ENCODE peak calls at places on chromosomes 7 and 10, in nine cellular contexts. One of them, this sample, is unnamed.
A peak's percentile ranks its signal among the peaks of the same experiment; 100 is the strongest.

GRCh38 chr7:49112647-49113046 is 188.3 kb downstream of the CDC14C start:
- DNase-seq in AG04450: no peak
- DNase-seq in Peyer's patch: no peak
- DNase-seq in GM12865: no peak
- DNase-seq in cardiac muscle cell: no peak
- DNase-seq in kidney epithelial cell: no peak
- DNase-seq in psoas muscle: no peak
- DNase-seq in AG09309: no peak
- DNase-seq in adrenal gland: no peak
- DNase-seq in this sample: no peak

GRCh38 chr10:89427629-89428028 is 13.3 kb downstream of the IFIT5 start:
- DNase-seq in GM12865: no peak
- DNase-seq in Peyer's patch: no peak
- DNase-seq in adrenal gland: no peak
- DNase-seq in cardiac muscle cell: peak; percentile 38
- DNase-seq in kidney epithelial cell: peak; percentile 48
- DNase-seq in psoas muscle: no peak
- DNase-seq in AG09309: no peak
- DNase-seq in AG04450: peak; percentile 48
- DNase-seq in this sample: no peak

GRCh38 chr7:157394246-157395191 is 57.7 kb downstream of the DNAJB6 start:
- DNase-seq in psoas muscle: no peak
- DNase-seq in Peyer's patch: peak; percentile 34
- DNase-seq in kidney epithelial cell: no peak
- DNase-seq in AG09309: no peak
- DNase-seq in cardiac muscle cell: no peak
- DNase-seq in GM12865: no peak
- DNase-seq in AG04450: peak; percentile 7
- DNase-seq in adrenal gland: no peak
- DNase-seq in this sample: peak; percentile 0

GRCh38 chr7:1468203-1468602 is 8.9 kb upstream of the MICALL2 start:
- DNase-seq in AG04450: no peak
- DNase-seq in GM12865: no peak
- DNase-seq in cardiac muscle cell: no peak
- DNase-seq in psoas muscle: no peak
- DNase-seq in kidney epithelial cell: no peak
- DNase-seq in adrenal gland: no peak
- DNase-seq in Peyer's patch: no peak
- DNase-seq in AG09309: no peak
- DNase-seq in this sample: no peak

GRCh38 chr10:86786368-86786767 is 29.9 kb downstream of the BMPR1A start:
- DNase-seq in cardiac muscle cell: no peak
- DNase-seq in AG04450: no peak
- DNase-seq in AG09309: no peak
- DNase-seq in kidney epithelial cell: no peak
- DNase-seq in psoas muscle: no peak
- DNase-seq in Peyer's patch: no peak
- DNase-seq in GM12865: no peak
- DNase-seq in adrenal gland: no peak
- DNase-seq in this sample: no peak

GRCh38 chr7:29123611-29124190 is 22.6 kb downstream of the CPVL start:
- DNase-seq in adrenal gland: no peak
- DNase-seq in cardiac muscle cell: no peak
- DNase-seq in psoas muscle: no peak
- DNase-seq in AG04450: no peak
- DNase-seq in AG09309: no peak
- DNase-seq in kidney epithelial cell: no peak
- DNase-seq in GM12865: no peak
- DNase-seq in Peyer's patch: no peak
- DNase-seq in this sample: no peak

GRCh38 chr10:51010977-51011376 is 63.3 kb upstream of the PRKG1 start:
- DNase-seq in Peyer's patch: no peak
- DNase-seq in adrenal gland: no peak
- DNase-seq in GM12865: peak; percentile 41
- DNase-seq in cardiac muscle cell: peak; percentile 74
- DNase-seq in AG09309: no peak
- DNase-seq in psoas muscle: no peak
- DNase-seq in kidney epithelial cell: no peak
- DNase-seq in AG04450: no peak
- DNase-seq in this sample: peak; percentile 5

GRCh38 chr10:69319911-69320316 is 41.6 kb downstream of the HK1 start:
- DNase-seq in AG09309: no peak
- DNase-seq in adrenal gland: no peak
- DNase-seq in GM12865: peak; percentile 27
- DNase-seq in cardiac muscle cell: no peak
- DNase-seq in psoas muscle: no peak
- DNase-seq in kidney epithelial cell: no peak
- DNase-seq in AG04450: no peak
- DNase-seq in Peyer's patch: no peak
- DNase-seq in this sample: peak; percentile 20

GRCh38 chr10:104299031-104299904 is 30.3 kb downstream of the GSTO2 start:
- DNase-seq in cardiac muscle cell: peak; percentile 93
- DNase-seq in AG09309: peak; percentile 13
- DNase-seq in psoas muscle: no peak
- DNase-seq in GM12865: no peak
- DNase-seq in Peyer's patch: no peak
- DNase-seq in kidney epithelial cell: no peak
- DNase-seq in adrenal gland: peak; percentile 67
- DNase-seq in AG04450: no peak
- DNase-seq in this sample: no peak

GRCh38 chr7:151251328-151251925 is 2.9 kb upstream of the SMARCD3 start:
- DNase-seq in kidney epithelial cell: no peak
- DNase-seq in GM12865: no peak
- DNase-seq in cardiac muscle cell: peak; percentile 80
- DNase-seq in adrenal gland: no peak
- DNase-seq in AG04450: no peak
- DNase-seq in psoas muscle: peak; percentile 84
- DNase-seq in AG09309: no peak
- DNase-seq in Peyer's patch: no peak
- DNase-seq in this sample: peak; percentile 67

GRCh38 chr7:111238891-111239290 is 148.0 kb downstream of the LRRN3 start:
- DNase-seq in AG09309: no peak
- DNase-seq in Peyer's patch: no peak
- DNase-seq in psoas muscle: no peak
- DNase-seq in adrenal gland: no peak
- DNase-seq in GM12865: no peak
- DNase-seq in AG04450: no peak
- DNase-seq in kidney epithelial cell: no peak
- DNase-seq in cardiac muscle cell: peak; percentile 43
- DNase-seq in this sample: no peak

GRCh38 chr7:55020481-55020871 is 1.7 kb downstream of the EGFR start:
- DNase-seq in GM12865: no peak
- DNase-seq in adrenal gland: peak; percentile 82
- DNase-seq in AG09309: no peak
- DNase-seq in AG04450: no peak
- DNase-seq in kidney epithelial cell: no peak
- DNase-seq in Peyer's patch: peak; percentile 56
- DNase-seq in cardiac muscle cell: peak; percentile 64
- DNase-seq in psoas muscle: peak; percentile 80
- DNase-seq in this sample: no peak

GRCh38 chr7:132846086-132846485 is 235.8 kb downstream of the CHCHD3 start:
- DNase-seq in adrenal gland: no peak
- DNase-seq in psoas muscle: no peak
- DNase-seq in kidney epithelial cell: no peak
- DNase-seq in AG04450: no peak
- DNase-seq in GM12865: no peak
- DNase-seq in Peyer's patch: no peak
- DNase-seq in AG09309: no peak
- DNase-seq in cardiac muscle cell: no peak
- DNase-seq in this sample: no peak

GRCh38 chr10:79403441-79404230 is 41.8 kb downstream of the ZCCHC24 start:
- DNase-seq in AG04450: no peak
- DNase-seq in GM12865: no peak
- DNase-seq in AG09309: no peak
- DNase-seq in Peyer's patch: no peak
- DNase-seq in adrenal gland: peak; percentile 70
- DNase-seq in cardiac muscle cell: peak; percentile 91
- DNase-seq in psoas muscle: peak; percentile 72
- DNase-seq in kidney epithelial cell: no peak
- DNase-seq in this sample: no peak

GRCh38 chr7:124155400-124156022 is 122.6 kb upstream of the TMEM229A start:
- DNase-seq in adrenal gland: no peak
- DNase-seq in GM12865: peak; percentile 15
- DNase-seq in kidney epithelial cell: no peak
- DNase-seq in AG04450: peak; percentile 6
- DNase-seq in cardiac muscle cell: peak; percentile 46
- DNase-seq in psoas muscle: no peak
- DNase-seq in AG09309: no peak
- DNase-seq in Peyer's patch: no peak
- DNase-seq in this sample: no peak

GRCh38 chr10:110643670-110644597 is at the start of gene RBM20:
- DNase-seq in AG09309: no peak
- DNase-seq in cardiac muscle cell: peak; percentile 34
- DNase-seq in kidney epithelial cell: no peak
- DNase-seq in AG04450: no peak
- DNase-seq in psoas muscle: peak; percentile 89
- DNase-seq in Peyer's patch: no peak
- DNase-seq in adrenal gland: no peak
- DNase-seq in GM12865: peak; percentile 19
- DNase-seq in this sample: peak; percentile 20

GRCh38 chr7:99313204-99313573 is 12.5 kb upstream of the ARPC1A start:
- DNase-seq in psoas muscle: no peak
- DNase-seq in cardiac muscle cell: no peak
- DNase-seq in AG04450: no peak
- DNase-seq in kidney epithelial cell: no peak
- DNase-seq in GM12865: peak; percentile 28
- DNase-seq in Peyer's patch: peak; percentile 6
- DNase-seq in adrenal gland: no peak
- DNase-seq in AG09309: no peak
- DNase-seq in this sample: no peak
- TF ChIP-seq CTCF in psoas muscle: no peak
- TF ChIP-seq CTCF in cardiac muscle cell: no peak
- TF ChIP-seq CTCF in AG04450: no peak
- TF ChIP-seq CTCF in kidney epithelial cell: no peak
- TF ChIP-seq CTCF in GM12865: no peak
- TF ChIP-seq CTCF in Peyer's patch: no peak
- TF ChIP-seq CTCF in adrenal gland: no peak
- TF ChIP-seq CTCF in AG09309: no peak
- TF ChIP-seq CTCF in this sample: peak; percentile 15

GRCh38 chr7:115910541-115911164 is 119.9 kb downstream of the TFEC start:
- DNase-seq in psoas muscle: no peak
- DNase-seq in cardiac muscle cell: peak; percentile 53
- DNase-seq in GM12865: peak; percentile 29
- DNase-seq in AG04450: no peak
- DNase-seq in AG09309: peak; percentile 10
- DNase-seq in adrenal gland: no peak
- DNase-seq in Peyer's patch: no peak
- DNase-seq in kidney epithelial cell: no peak
- DNase-seq in this sample: no peak
- TF ChIP-seq CTCF in psoas muscle: peak; percentile 48
- TF ChIP-seq CTCF in cardiac muscle cell: peak; percentile 62
- TF ChIP-seq CTCF in GM12865: peak; percentile 45
- TF ChIP-seq CTCF in AG04450: peak; percentile 71
- TF ChIP-seq CTCF in AG09309: peak; percentile 59
- TF ChIP-seq CTCF in adrenal gland: peak; percentile 56
- TF ChIP-seq CTCF in Peyer's patch: peak; percentile 14
- TF ChIP-seq CTCF in kidney epithelial cell: peak; percentile 64
- TF ChIP-seq CTCF in this sample: peak; percentile 57

GRCh38 chr7:155298834-155299538 is 1.3 kb downstream of the INSIG1 start:
- DNase-seq in AG09309: peak; percentile 81
- DNase-seq in adrenal gland: peak; percentile 98
- DNase-seq in psoas muscle: peak; percentile 96
- DNase-seq in AG04450: peak; percentile 88
- DNase-seq in Peyer's patch: peak; percentile 99
- DNase-seq in GM12865: peak; percentile 97
- DNase-seq in kidney epithelial cell: peak; percentile 81
- DNase-seq in cardiac muscle cell: peak; percentile 97
- DNase-seq in this sample: peak; percentile 98
- TF ChIP-seq CTCF in AG09309: no peak
- TF ChIP-seq CTCF in adrenal gland: no peak
- TF ChIP-seq CTCF in psoas muscle: no peak
- TF ChIP-seq CTCF in AG04450: no peak
- TF ChIP-seq CTCF in Peyer's patch: no peak
- TF ChIP-seq CTCF in GM12865: no peak
- TF ChIP-seq CTCF in kidney epithelial cell: no peak
- TF ChIP-seq CTCF in cardiac muscle cell: no peak
- TF ChIP-seq CTCF in this sample: no peak

DNA sequence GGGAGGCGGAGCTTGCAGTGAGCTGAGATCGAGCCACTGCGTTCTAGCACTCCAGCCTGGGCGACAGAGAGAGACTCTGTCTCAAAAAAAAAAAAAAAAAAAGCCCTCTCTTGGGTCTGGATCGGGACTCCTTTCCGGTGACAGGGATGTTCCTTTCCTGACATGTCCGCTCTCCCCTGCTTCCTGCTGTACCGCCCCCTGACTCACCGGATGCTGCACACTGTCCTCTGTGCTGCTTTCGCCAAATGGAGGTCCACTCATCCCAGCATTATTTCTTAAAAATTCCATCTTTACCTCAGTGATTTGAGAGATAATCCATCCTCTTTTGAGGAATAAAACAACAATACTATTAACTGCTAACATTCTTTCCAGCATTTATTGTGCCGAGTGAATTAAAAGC is 113.8 kb upstream of the EEPD1 start:
- DNase-seq in AG04450: no peak
- DNase-seq in adrenal gland: no peak
- DNase-seq in kidney epithelial cell: no peak
- DNase-seq in psoas muscle: no peak
- DNase-seq in Peyer's patch: no peak
- DNase-seq in cardiac muscle cell: no peak
- DNase-seq in AG09309: no peak
- DNase-seq in GM12865: no peak
- DNase-seq in this sample: no peak
- TF ChIP-seq CTCF in AG04450: no peak
- TF ChIP-seq CTCF in adrenal gland: no peak
- TF ChIP-seq CTCF in kidney epithelial cell: no peak
- TF ChIP-seq CTCF in psoas muscle: no peak
- TF ChIP-seq CTCF in Peyer's patch: no peak
- TF ChIP-seq CTCF in cardiac muscle cell: no peak
- TF ChIP-seq CTCF in AG09309: no peak
- TF ChIP-seq CTCF in GM12865: no peak
- TF ChIP-seq CTCF in this sample: no peak

GRCh38 chr10:19169684-19170083 is 121.1 kb downstream of the MALRD1 start:
- DNase-seq in cardiac muscle cell: no peak
- DNase-seq in adrenal gland: no peak
- DNase-seq in kidney epithelial cell: peak; percentile 26
- DNase-seq in GM12865: no peak
- DNase-seq in Peyer's patch: no peak
- DNase-seq in psoas muscle: no peak
- DNase-seq in AG09309: no peak
- DNase-seq in AG04450: no peak
- DNase-seq in this sample: no peak

GRCh38 chr10:19164461-19164860 is 115.9 kb downstream of the MALRD1 start:
- DNase-seq in psoas muscle: no peak
- DNase-seq in cardiac muscle cell: no peak
- DNase-seq in AG04450: no peak
- DNase-seq in kidney epithelial cell: no peak
- DNase-seq in Peyer's patch: no peak
- DNase-seq in GM12865: no peak
- DNase-seq in AG09309: no peak
- DNase-seq in adrenal gland: no peak
- DNase-seq in this sample: no peak

DNA sequence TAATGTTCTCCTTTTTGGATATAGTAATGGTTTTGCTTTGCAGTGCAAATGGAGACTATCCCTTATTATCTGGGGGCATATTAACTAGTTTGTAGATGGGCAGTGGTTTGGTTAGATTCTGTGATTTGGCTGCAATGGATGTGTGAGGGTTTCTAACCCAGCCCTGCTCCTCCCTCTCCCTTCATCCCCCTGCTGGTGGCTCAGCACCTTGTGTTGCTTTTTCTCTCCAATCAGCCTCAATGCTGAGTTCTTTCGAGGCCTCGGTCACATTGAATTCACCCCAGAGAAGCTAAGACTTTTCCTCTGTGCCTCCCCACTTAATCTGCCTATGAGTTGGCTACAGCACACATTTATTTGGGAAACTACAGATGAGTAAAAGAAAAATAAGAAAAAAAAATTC is 120.0 kb downstream of the MALRD1 start:
- DNase-seq in Peyer's patch: no peak
- DNase-seq in psoas muscle: no peak
- DNase-seq in GM12865: no peak
- DNase-seq in adrenal gland: no peak
- DNase-seq in kidney epithelial cell: no peak
- DNase-seq in cardiac muscle cell: no peak
- DNase-seq in AG09309: no peak
- DNase-seq in AG04450: no peak
- DNase-seq in this sample: no peak
- TF ChIP-seq CTCF in Peyer's patch: no peak
- TF ChIP-seq CTCF in psoas muscle: no peak
- TF ChIP-seq CTCF in GM12865: no peak
- TF ChIP-seq CTCF in adrenal gland: no peak
- TF ChIP-seq CTCF in kidney epithelial cell: peak; percentile 39
- TF ChIP-seq CTCF in cardiac muscle cell: no peak
- TF ChIP-seq CTCF in AG09309: no peak
- TF ChIP-seq CTCF in AG04450: peak; percentile 59
- TF ChIP-seq CTCF in this sample: no peak